ENCODE peak calls at places on chromosomes 7 and 10, in nine cellular contexts. C is uterus; K is colonic mucosa; N is AG04450; X is thyroid gland; S is CD8-positive, alpha-beta memory T cell; W is left ventricle myocardium inferior; B is CD4-positive, alpha-beta T cell; M is lower lobe of right lung. T is an unnamed sample.

GRCh38 chr7:39621784-39622411 is 1.5 kb upstream of the RALA start:
- DNase-seq in B (no peak), K (no peak), N (no peak), S (no peak), X (no peak), C (no peak), W (no peak), M (no peak), T (no peak)

GRCh38 chr7:90896458-90896857 is 300.3 kb downstream of the CDK14 start:
- DNase-seq in X (no peak), C (no peak), W (no peak), N (no peak), S (no peak), B (no peak), M (no peak), K (no peak), T (no peak)

GRCh38 chr10:45375716-45376231 is 1.8 kb downstream of the ALOX5 start:
- DNase-seq in M (no peak), S (no peak), X (no peak), N (no peak), W (no peak), B (no peak), C (no peak), K (no peak), T (no peak)

GRCh38 chr10:90775351-90776028 is 82.3 kb downstream of the HTR7 start:
- DNase-seq in N (no peak), X (no peak), B (no peak), S (no peak), M (no peak), W (no peak), C (no peak), K (no peak), T (no peak)

GRCh38 chr7:101995121-101995520 is 177.7 kb downstream of the CUX1 start:
- DNase-seq in S (no peak), K (no peak), X (peak; percentile 12), N (no peak), M (no peak), B (no peak), W (no peak), C (no peak), T (no peak)

GRCh38 chr7:155643804-155644177 is 670 bp upstream of the RBM33 start:
- DNase-seq in S (no peak), W (no peak), C (no peak), K (no peak), X (no peak), B (no peak), M (no peak), N (no peak), T (no peak)

GRCh38 chr10:88270871-88271713 is 312.0 kb downstream of the RNLS start:
- DNase-seq in S (peak; percentile 5), W (no peak), X (no peak), N (no peak), B (peak; percentile 4), K (no peak), M (no peak), C (no peak), T (no peak)

GRCh38 chr10:74056081-74056818 is 58.3 kb downstream of the VCL start:
- DNase-seq in X (no peak), M (no peak), W (no peak), S (no peak), C (no peak), K (no peak), B (no peak), N (peak; percentile 34), T (no peak)

GRCh38 chr10:66695046-66695445 is 230.8 kb upstream of the LRRTM3 start:
- DNase-seq in S (no peak), M (no peak), W (no peak), X (no peak), C (no peak), N (no peak), B (no peak), K (no peak), T (no peak)

GRCh38 chr10:26216577-26216948 is at the start of gene GAD2:
- DNase-seq in N (no peak), M (no peak), K (no peak), W (no peak), B (no peak), X (no peak), C (no peak), S (no peak), T (no peak)

GRCh38 chr7:29508608-29509007 is 55.0 kb upstream of the PRR15 start:
- DNase-seq in S (no peak), N (no peak), W (peak; percentile 27), X (peak; percentile 42), C (peak; percentile 32), B (no peak), M (peak; percentile 50), K (no peak), T (no peak)

GRCh38 chr7:149716007-149716931 is 57.1 kb downstream of the ZNF467 start:
- DNase-seq in S (no peak), W (no peak), B (no peak), N (no peak), X (no peak), C (no peak), M (no peak), K (no peak), T (no peak)

GRCh38 chr10:71236286-71236685 is 23.9 kb downstream of the UNC5B start:
- DNase-seq in M (no peak), B (no peak), W (peak; percentile 8), X (no peak), N (no peak), K (no peak), C (peak; percentile 75), S (no peak), T (no peak)

GRCh38 chr7:55132890-55133551 is 114.2 kb downstream of the EGFR start:
- DNase-seq in M (no peak), S (no peak), C (peak; percentile 77), B (no peak), X (no peak), K (no peak), W (no peak), N (peak; percentile 98), T (no peak)

GRCh38 chr10:120508393-120508792 is 51.4 kb downstream of the PLPP4 start:
- DNase-seq in M (no peak), K (no peak), C (no peak), N (no peak), B (no peak), S (no peak), X (no peak), W (no peak), T (no peak)

GRCh38 chr10:70295321-70295720 is 11.5 kb upstream of the NPFFR1 start:
- DNase-seq in K (no peak), N (no peak), W (no peak), M (no peak), S (no peak), C (peak; percentile 28), B (no peak), X (peak; percentile 11), T (no peak)

GRCh38 chr10:63331586-63331985 is 134.2 kb downstream of the JMJD1C start:
- DNase-seq in K (no peak), M (no peak), B (no peak), C (no peak), W (no peak), S (no peak), N (no peak), X (no peak), T (no peak)

GRCh38 chr10:36526045-36526444 is 599.4 kb upstream of the ANKRD30A start:
- DNase-seq in C (no peak), S (no peak), K (no peak), X (no peak), M (no peak), N (no peak), W (no peak), B (no peak), T (no peak)
- H3K27ac ChIP-seq in C (no peak overlapping the region), S (no peak overlapping the region), K (no peak overlapping the region), X (no peak overlapping the region), M (no peak overlapping the region), N (no peak overlapping the region), W (no peak overlapping the region), B (no peak overlapping the region), T (no peak overlapping the region)

GRCh38 chr7:41491752-41492405 is 211.0 kb downstream of the INHBA start:
- DNase-seq in B (no peak), N (no peak), M (no peak), C (peak; percentile 21), W (no peak), X (no peak), K (no peak), S (no peak), T (no peak)

GRCh38 chr7:41489885-41490284 is 213.0 kb downstream of the INHBA start:
- DNase-seq in C (no peak), K (no peak), B (no peak), N (no peak), M (no peak), W (no peak), S (no peak), X (no peak), T (no peak)

GRCh38 chr7:41492603-41493002 is 210.3 kb downstream of the INHBA start:
- DNase-seq in X (no peak), S (no peak), N (no peak), C (no peak), B (no peak), K (no peak), M (no peak), W (no peak), T (no peak)

GRCh38 chr7:41491313-41491712 is 211.6 kb downstream of the INHBA start:
- DNase-seq in K (no peak), S (no peak), B (no peak), C (no peak), W (no peak), M (no peak), X (peak; percentile 3), N (peak; percentile 58), T (no peak)

DNA sequence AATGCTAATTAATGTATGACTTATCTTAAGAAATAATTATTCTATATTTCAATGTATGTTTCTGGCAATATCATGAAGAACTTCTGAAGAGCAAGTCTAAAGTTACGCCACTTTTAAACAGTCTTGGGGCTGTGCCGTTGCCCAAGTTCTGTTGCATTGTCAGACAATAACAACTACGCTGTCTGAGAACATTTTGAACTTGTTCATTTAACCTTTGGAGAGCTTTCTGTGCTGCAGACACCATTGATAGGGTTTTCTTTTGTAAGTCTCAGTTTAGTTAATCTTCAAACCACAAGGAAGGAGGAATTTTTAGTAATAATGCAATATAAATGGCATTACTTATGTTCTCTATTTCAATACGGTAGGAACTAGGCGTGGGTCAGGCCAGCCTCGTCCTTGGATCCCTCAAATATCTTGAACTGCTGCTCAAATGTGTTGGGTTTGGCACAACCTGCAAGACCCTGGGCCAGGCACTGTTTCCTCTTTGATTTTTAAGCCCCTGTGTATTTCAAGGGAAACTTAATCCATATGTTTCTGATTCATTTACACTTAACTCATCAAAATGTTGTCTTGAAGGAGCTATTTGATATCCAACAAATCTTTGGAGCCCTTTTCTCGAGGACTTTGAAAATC is 215.5 kb downstream of the INHBA start:
- DNase-seq in W (no peak), M (no peak), X (no peak), N (no peak), C (no peak), B (no peak), K (no peak), S (no peak), T (no peak)
- H3K27ac ChIP-seq in W (no peak overlapping the region), M (no peak overlapping the region), X (no peak overlapping the region), N (no peak overlapping the region), C (no peak overlapping the region), B (no peak overlapping the region), K (no peak overlapping the region), S (no peak overlapping the region), T (no peak overlapping the region)

GRCh38 chr7:135808206-135808605 is 59.6 kb upstream of the FAM180A start:
- DNase-seq in B (no peak), W (no peak), C (no peak), N (no peak), M (no peak), X (peak; percentile 47), S (no peak), K (peak; percentile 26), T (peak; percentile 47)
- H3K27ac ChIP-seq in B (no peak overlapping the region), W (no peak overlapping the region), C (peak overlapping the region; percentile 39), N (no peak overlapping the region), M (no peak overlapping the region), X (peak overlapping the region; percentile 63), S (no peak overlapping the region), K (no peak overlapping the region), T (peak overlapping the region; percentile 77)

GRCh38 chr10:132422931-132423813 is 26.2 kb downstream of the PWWP2B start:
- DNase-seq in K (no peak), C (no peak), M (no peak), B (no peak), N (no peak), S (no peak), X (no peak), W (no peak), T (no peak)
- H3K27ac ChIP-seq in K (no peak overlapping the region), C (peak overlapping the region; percentile 91), M (peak overlapping the region; percentile 95), B (no peak overlapping the region), N (no peak overlapping the region), S (no peak overlapping the region), X (no peak overlapping the region), W (peak overlapping the region; percentile 92), T (peak overlapping the region; percentile 91)